ENCODE peak calls at places on chromosomes 13 and 19, in six cellular contexts. One of them, this sample, is unnamed. For H3K27me3, the result is how much of the 10 kb centered on the place peaks cover.

GRCh38 chr13:20441879-20442278 is 83.8 kb downstream of the CRYL1 start:
- DNase-seq in mesendoderm: peak
- DNase-seq in tibial artery: no peak
- DNase-seq in adipocyte: no peak
- DNase-seq in left lung: no peak
- DNase-seq in Peyer's patch: no peak
- DNase-seq in this sample: no peak

GRCh38 chr13:30016398-30016797 is 166.0 kb upstream of the UBL3 start:
- DNase-seq in mesendoderm: no peak
- DNase-seq in tibial artery: peak
- DNase-seq in adipocyte: no peak
- DNase-seq in left lung: no peak
- DNase-seq in Peyer's patch: no peak
- DNase-seq in this sample: no peak

GRCh38 chr19:6521718-6522646 is 8.8 kb upstream of the TNFSF9 start:
- DNase-seq in mesendoderm: peak
- DNase-seq in tibial artery: no peak
- DNase-seq in adipocyte: no peak
- DNase-seq in left lung: no peak
- DNase-seq in Peyer's patch: peak
- DNase-seq in this sample: no peak

GRCh38 chr19:6070179-6071102 is 39.9 kb downstream of the RFX2 start:
- DNase-seq in mesendoderm: no peak
- DNase-seq in tibial artery: no peak
- DNase-seq in adipocyte: no peak
- DNase-seq in left lung: no peak
- DNase-seq in Peyer's patch: peak
- DNase-seq in this sample: no peak

GRCh38 chr19:32349724-32350475 is 4.5 kb downstream of the ZNF507 start:
- DNase-seq in mesendoderm: no peak
- DNase-seq in tibial artery: no peak
- DNase-seq in adipocyte: no peak
- DNase-seq in left lung: no peak
- DNase-seq in Peyer's patch: no peak
- DNase-seq in this sample: no peak

GRCh38 chr13:102769679-102770078 is 3.9 kb downstream of the TEX30 start:
- DNase-seq in mesendoderm: no peak
- DNase-seq in tibial artery: no peak
- DNase-seq in adipocyte: peak
- DNase-seq in left lung: no peak
- DNase-seq in Peyer's patch: no peak
- DNase-seq in this sample: no peak

GRCh38 chr13:97000295-97000925 is 6.1 kb upstream of the OXGR1 start:
- DNase-seq in mesendoderm: no peak
- DNase-seq in tibial artery: no peak
- DNase-seq in adipocyte: peak
- DNase-seq in left lung: no peak
- DNase-seq in Peyer's patch: no peak
- DNase-seq in this sample: no peak

GRCh38 chr19:2315818-2316353 is 7.9 kb upstream of the LINGO3 start:
- DNase-seq in mesendoderm: peak
- DNase-seq in tibial artery: peak
- DNase-seq in adipocyte: peak
- DNase-seq in left lung: peak
- DNase-seq in Peyer's patch: peak
- DNase-seq in this sample: peak

GRCh38 chr13:61463027-61463426 is 47.4 kb upstream of the PCDH20 start:
- DNase-seq in mesendoderm: no peak
- DNase-seq in tibial artery: no peak
- DNase-seq in adipocyte: no peak
- DNase-seq in left lung: no peak
- DNase-seq in Peyer's patch: no peak
- DNase-seq in this sample: no peak

GRCh38 chr13:73259061-73259908 is 200.5 kb downstream of the KLF5 start:
- DNase-seq in mesendoderm: peak
- DNase-seq in tibial artery: no peak
- DNase-seq in adipocyte: no peak
- DNase-seq in left lung: no peak
- DNase-seq in Peyer's patch: no peak
- DNase-seq in this sample: no peak

GRCh38 chr19:47419789-47420188 is 462 bp upstream of the MEIS3 start:
- DNase-seq in mesendoderm: no peak
- DNase-seq in tibial artery: no peak
- DNase-seq in adipocyte: no peak
- DNase-seq in left lung: no peak
- DNase-seq in Peyer's patch: no peak
- DNase-seq in this sample: no peak

GRCh38 chr19:47421244-47421786 is 2.0 kb upstream of the MEIS3 start:
- DNase-seq in mesendoderm: no peak
- DNase-seq in tibial artery: no peak
- DNase-seq in adipocyte: no peak
- DNase-seq in left lung: no peak
- DNase-seq in Peyer's patch: no peak
- DNase-seq in this sample: no peak

GRCh38 chr19:47421844-47422395 is 2.6 kb upstream of the MEIS3 start:
- DNase-seq in mesendoderm: peak
- DNase-seq in tibial artery: no peak
- DNase-seq in adipocyte: peak
- DNase-seq in left lung: no peak
- DNase-seq in Peyer's patch: no peak
- DNase-seq in this sample: no peak

GRCh38 chr19:47422417-47423163 is 3.3 kb upstream of the MEIS3 start:
- DNase-seq in mesendoderm: no peak
- DNase-seq in tibial artery: no peak
- DNase-seq in adipocyte: no peak
- DNase-seq in left lung: no peak
- DNase-seq in Peyer's patch: no peak
- DNase-seq in this sample: no peak

DNA sequence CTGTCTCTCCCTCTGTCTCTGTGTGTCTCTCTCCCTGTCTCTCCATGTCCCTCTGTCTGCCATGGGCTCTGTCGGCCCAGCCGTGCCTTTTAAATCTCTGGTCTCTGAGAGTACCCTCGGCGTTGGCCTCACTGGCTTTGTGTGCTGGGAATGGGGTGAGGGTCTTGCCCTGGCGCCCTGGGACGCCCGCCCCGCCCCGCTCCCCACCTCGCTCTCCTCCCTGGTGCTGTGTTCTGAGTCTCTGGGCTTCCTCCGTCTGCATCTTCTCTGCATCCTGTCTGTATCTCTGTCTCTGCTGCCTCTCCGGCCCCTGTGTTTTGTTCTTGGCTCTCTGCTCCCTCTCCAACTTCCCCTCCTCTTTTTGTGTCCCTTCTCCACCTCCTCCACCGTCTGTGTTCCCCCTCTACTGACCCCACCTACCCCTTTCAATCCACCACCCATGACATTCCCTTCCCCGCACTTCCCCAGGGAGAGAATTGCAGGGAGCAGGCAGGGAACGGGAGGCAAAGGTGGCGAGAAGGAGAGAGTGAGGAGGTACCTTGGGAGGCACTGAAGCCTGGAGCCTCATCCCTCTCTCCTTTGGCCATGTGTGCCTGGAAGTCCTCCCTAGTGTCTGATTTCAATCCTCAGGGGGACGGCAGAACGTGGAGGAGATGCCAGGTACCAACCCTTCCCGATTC is 4.0 kb upstream of the MEIS3 start:
- DNase-seq in mesendoderm: no peak
- DNase-seq in tibial artery: no peak
- DNase-seq in adipocyte: no peak
- DNase-seq in left lung: no peak
- DNase-seq in Peyer's patch: no peak
- DNase-seq in this sample: no peak
- H3K27me3 ChIP-seq in mesendoderm: under half
- H3K27me3 ChIP-seq in tibial artery: half or more
- H3K27me3 ChIP-seq in adipocyte: under half
- H3K27me3 ChIP-seq in left lung: half or more
- H3K27me3 ChIP-seq in Peyer's patch: under half
- H3K27me3 ChIP-seq in this sample: under half

GRCh38 chr13:45466359-45466758 is 1.6 kb downstream of the COG3 start:
- DNase-seq in mesendoderm: no peak
- DNase-seq in tibial artery: no peak
- DNase-seq in adipocyte: no peak
- DNase-seq in left lung: no peak
- DNase-seq in Peyer's patch: no peak
- DNase-seq in this sample: no peak

GRCh38 chr13:45468676-45469075 is 3.9 kb downstream of the COG3 start:
- DNase-seq in mesendoderm: no peak
- DNase-seq in tibial artery: no peak
- DNase-seq in adipocyte: no peak
- DNase-seq in left lung: no peak
- DNase-seq in Peyer's patch: no peak
- DNase-seq in this sample: no peak

GRCh38 chr13:45464141-45464686 is 525 bp upstream of the COG3 start:
- DNase-seq in mesendoderm: no peak
- DNase-seq in tibial artery: no peak
- DNase-seq in adipocyte: no peak
- DNase-seq in left lung: no peak
- DNase-seq in Peyer's patch: peak
- DNase-seq in this sample: no peak

DNA sequence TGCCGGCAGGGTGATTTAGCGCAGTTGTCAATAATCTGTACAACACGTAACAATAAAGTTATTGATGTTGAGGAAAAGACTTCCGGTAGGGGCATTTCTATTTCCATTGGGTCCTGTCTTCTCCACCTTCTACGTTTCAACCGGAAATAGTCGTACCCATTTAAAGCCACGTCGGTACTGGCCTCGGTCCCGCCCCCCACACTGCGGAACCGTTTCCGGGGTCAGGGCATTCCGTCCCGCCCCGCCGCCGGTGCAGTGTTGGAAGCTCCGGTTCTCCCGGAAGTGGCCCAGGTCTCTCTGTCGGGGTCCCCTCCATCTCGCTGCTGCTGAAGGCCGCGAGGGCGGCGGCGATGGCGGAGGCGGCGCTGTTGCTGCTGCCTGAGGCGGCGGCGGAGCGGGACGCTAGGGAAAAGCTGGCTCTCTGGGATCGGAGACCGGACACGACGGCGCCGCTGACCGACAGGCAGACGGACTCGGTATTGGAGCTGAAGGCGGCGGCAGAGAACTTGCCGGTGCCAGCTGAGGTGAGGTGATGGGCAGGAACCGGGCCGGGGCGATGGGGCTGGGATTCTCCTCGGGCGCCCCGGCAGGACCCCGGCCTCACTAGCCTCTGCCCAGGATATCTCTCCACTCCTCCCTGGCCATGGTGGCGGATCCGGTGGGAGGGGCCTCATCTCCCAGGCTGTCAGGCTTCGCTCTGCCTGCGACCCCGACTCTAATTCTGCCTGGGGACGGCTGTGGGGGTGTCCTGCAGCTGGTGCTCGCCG is at the start of gene COG3:
- DNase-seq in mesendoderm: peak
- DNase-seq in tibial artery: peak
- DNase-seq in adipocyte: peak
- DNase-seq in left lung: peak
- DNase-seq in Peyer's patch: peak
- DNase-seq in this sample: peak
- H3K4me3 ChIP-seq in mesendoderm: peak
- H3K4me3 ChIP-seq in tibial artery: peak
- H3K4me3 ChIP-seq in adipocyte: peak
- H3K4me3 ChIP-seq in left lung: peak
- H3K4me3 ChIP-seq in Peyer's patch: peak
- H3K4me3 ChIP-seq in this sample: peak

GRCh38 chr13:46131705-46132104 is 26.9 kb upstream of the CPB2 start:
- DNase-seq in mesendoderm: no peak
- DNase-seq in tibial artery: no peak
- DNase-seq in adipocyte: no peak
- DNase-seq in left lung: no peak
- DNase-seq in Peyer's patch: no peak
- DNase-seq in this sample: no peak

GRCh38 chr13:46134961-46135522 is 30.2 kb upstream of the CPB2 start:
- DNase-seq in mesendoderm: peak
- DNase-seq in tibial artery: no peak
- DNase-seq in adipocyte: no peak
- DNase-seq in left lung: no peak
- DNase-seq in Peyer's patch: no peak
- DNase-seq in this sample: no peak

GRCh38 chr13:46136688-46137087 is 31.9 kb upstream of the CPB2 start:
- DNase-seq in mesendoderm: no peak
- DNase-seq in tibial artery: no peak
- DNase-seq in adipocyte: no peak
- DNase-seq in left lung: no peak
- DNase-seq in Peyer's patch: no peak
- DNase-seq in this sample: no peak

GRCh38 chr13:46132109-46132508 is 27.3 kb upstream of the CPB2 start:
- DNase-seq in mesendoderm: no peak
- DNase-seq in tibial artery: no peak
- DNase-seq in adipocyte: no peak
- DNase-seq in left lung: no peak
- DNase-seq in Peyer's patch: no peak
- DNase-seq in this sample: no peak

GRCh38 chr13:46134494-46134893 is 29.7 kb upstream of the CPB2 start:
- DNase-seq in mesendoderm: no peak
- DNase-seq in tibial artery: no peak
- DNase-seq in adipocyte: no peak
- DNase-seq in left lung: no peak
- DNase-seq in Peyer's patch: no peak
- DNase-seq in this sample: no peak
- H3K27me3 ChIP-seq in mesendoderm: under half
- H3K27me3 ChIP-seq in tibial artery: under half
- H3K27me3 ChIP-seq in adipocyte: under half
- H3K27me3 ChIP-seq in left lung: under half
- H3K27me3 ChIP-seq in Peyer's patch: under half
- H3K27me3 ChIP-seq in this sample: under half

DNA sequence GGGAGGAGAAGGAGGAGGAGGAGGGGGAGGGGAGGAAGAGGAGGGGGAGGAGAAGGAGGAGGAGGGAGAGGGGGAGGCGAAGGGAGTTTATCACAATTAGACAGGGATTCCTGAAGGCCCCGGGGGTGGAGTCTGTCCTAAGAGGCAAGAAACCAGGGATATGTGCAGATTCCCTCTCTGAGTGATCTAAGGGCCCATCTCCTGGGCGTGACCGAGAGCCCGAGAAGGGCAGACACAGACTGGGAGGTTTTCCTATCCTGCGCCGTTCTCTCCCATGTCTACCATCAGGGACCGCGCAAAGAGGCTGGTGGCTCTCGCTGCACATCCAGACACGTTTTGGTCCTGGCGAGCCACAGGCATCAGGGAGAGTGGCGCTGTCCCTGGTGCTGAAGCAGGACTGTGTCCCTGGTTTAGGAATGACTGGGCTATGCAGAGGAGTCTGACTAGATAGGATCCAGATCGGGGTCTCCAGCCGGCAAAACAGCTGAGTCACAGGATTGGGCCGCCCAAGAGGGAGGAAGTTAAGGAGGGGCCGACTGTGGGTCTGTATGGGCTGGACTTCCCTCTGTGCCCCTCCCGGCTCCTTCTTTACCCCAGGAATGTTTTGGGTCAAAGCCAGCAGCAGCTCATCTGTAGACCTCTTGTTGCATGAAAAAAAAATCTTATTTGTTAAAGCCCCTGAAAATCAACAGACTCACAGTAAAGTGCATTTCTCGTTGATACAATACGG is 17.9 kb upstream of the ZNF175 start:
- DNase-seq in mesendoderm: peak
- DNase-seq in tibial artery: peak
- DNase-seq in adipocyte: peak
- DNase-seq in left lung: peak
- DNase-seq in Peyer's patch: peak
- DNase-seq in this sample: peak
- H3K4me3 ChIP-seq in mesendoderm: no peak
- H3K4me3 ChIP-seq in tibial artery: no peak
- H3K4me3 ChIP-seq in adipocyte: no peak
- H3K4me3 ChIP-seq in left lung: no peak
- H3K4me3 ChIP-seq in Peyer's patch: no peak
- H3K4me3 ChIP-seq in this sample: no peak

GRCh38 chr19:12884627-12884925 is 2.4 kb downstream of the KLF1 start:
- DNase-seq in mesendoderm: no peak
- DNase-seq in tibial artery: no peak
- DNase-seq in adipocyte: no peak
- DNase-seq in left lung: no peak
- DNase-seq in Peyer's patch: no peak
- DNase-seq in this sample: no peak
- H3K27me3 ChIP-seq in mesendoderm: under half
- H3K27me3 ChIP-seq in tibial artery: under half
- H3K27me3 ChIP-seq in adipocyte: under half
- H3K27me3 ChIP-seq in left lung: under half
- H3K27me3 ChIP-seq in Peyer's patch: under half
- H3K27me3 ChIP-seq in this sample: under half

This sample was measured in dorsolateral prefrontal cortex.